ENCODE peak calls at places on chromosomes 13 and 19, in seven cellular contexts. P is tibial nerve, L is H7, O is BE2C, U is esophagus squamous epithelium, Z is cardiac muscle cell, B is adipocyte. S is an unnamed sample. For H3K36me3 and H3K27me3, the result is how much of the 10 kb centered on the place peaks cover.

GRCh38 chr13:30253830-30254229 is 53.5 kb downstream of the KATNAL1 start:
- DNase-seq in P (no peak), L (no peak), O (no peak), U (no peak), Z (no peak), B (no peak), S (no peak)

GRCh38 chr13:51158923-51159322 is 47.8 kb upstream of the C13orf42 start:
- DNase-seq in P (no peak), L (no peak), O (no peak), U (no peak), Z (peak), B (no peak), S (no peak)

GRCh38 chr19:38663957-38664502 is 16.6 kb downstream of the ACTN4 start:
- DNase-seq in P (peak), L (peak), O (no peak), U (no peak), Z (no peak), B (no peak), S (peak)

GRCh38 chr13:65468628-65469027 is 1761.5 kb downstream of the PCDH9 start:
- DNase-seq in P (no peak), L (no peak), O (no peak), U (no peak), Z (peak), B (peak), S (no peak)

GRCh38 chr13:33349996-33350826 is 64.7 kb upstream of the STARD13 start:
- DNase-seq in P (peak), L (peak), O (peak), U (no peak), Z (peak), B (peak), S (peak)

GRCh38 chr13:112444001-112444311 is 67.8 kb downstream of the SPACA7 start:
- DNase-seq in P (no peak), L (peak), O (peak), U (no peak), Z (peak), B (peak), S (peak)

GRCh38 chr13:30792257-30793000 is 57.1 kb downstream of the ALOX5AP start:
- DNase-seq in P (peak), L (peak), O (peak), U (no peak), Z (peak), B (peak), S (peak)

GRCh38 chr13:106156468-106156867 is 379.0 kb downstream of the EFNB2 start:
- DNase-seq in P (no peak), L (no peak), O (no peak), U (no peak), Z (peak), B (peak), S (no peak)

GRCh38 chr19:47381653-47382279 is 32.7 kb downstream of the DHX34 start:
- DNase-seq in P (no peak), L (no peak), O (no peak), U (no peak), Z (no peak), B (no peak), S (no peak)

GRCh38 chr13:87129602-87130300 is 541.4 kb upstream of the SLITRK5 start:
- DNase-seq in P (no peak), L (no peak), O (no peak), U (no peak), Z (peak), B (no peak), S (no peak)

GRCh38 chr13:111031531-111031961 is 83.6 kb upstream of the ARHGEF7 start:
- DNase-seq in P (no peak), L (peak), O (no peak), U (no peak), Z (peak), B (peak), S (peak)

GRCh38 chr19:18292810-18293641 is 11.6 kb upstream of the JUND start:
- DNase-seq in P (peak), L (peak), O (peak), U (no peak), Z (peak), B (peak), S (peak)

GRCh38 chr19:13796301-13797057 is 1.2 kb downstream of the ZSWIM4 start:
- DNase-seq in P (peak), L (peak), O (no peak), U (no peak), Z (peak), B (peak), S (peak)

GRCh38 chr19:40445945-40446784 is 2.0 kb upstream of the SERTAD3 start:
- DNase-seq in P (no peak), L (peak), O (no peak), U (no peak), Z (no peak), B (no peak), S (no peak)

GRCh38 chr19:17902701-17903100 is 30.1 kb upstream of the CCDC124 start:
- DNase-seq in P (no peak), L (no peak), O (no peak), U (no peak), Z (peak), B (peak), S (no peak)

GRCh38 chr13:30905932-30906383 is at the start of gene MEDAG:
- DNase-seq in P (peak), L (no peak), O (no peak), U (peak), Z (peak), B (peak), S (peak)

GRCh38 chr13:103250071-103250470 is 183.9 kb upstream of the SLC10A2 start:
- DNase-seq in P (no peak), L (no peak), O (no peak), U (no peak), Z (no peak), B (no peak), S (no peak)

GRCh38 chr19:43552198-43552450 is 19.1 kb downstream of the ZNF575 start:
- DNase-seq in P (no peak), L (no peak), O (no peak), U (no peak), Z (no peak), B (no peak), S (no peak)

GRCh38 chr19:1271528-1272422 is 2.6 kb downstream of the CIRBP start:
- DNase-seq in P (no peak), L (no peak), O (no peak), U (no peak), Z (no peak), B (no peak), S (no peak)

GRCh38 chr19:1269478-1270167 is 491 bp downstream of the CIRBP start:
- DNase-seq in P (peak), L (peak), O (peak), U (no peak), Z (peak), B (peak), S (peak)

GRCh38 chr19:1269065-1269477 is at the start of gene CIRBP:
- DNase-seq in P (peak), L (peak), O (peak), U (peak), Z (peak), B (peak), S (peak)

GRCh38 chr19:1270854-1271527 is 1.9 kb downstream of the CIRBP start:
- DNase-seq in P (no peak), L (no peak), O (no peak), U (no peak), Z (no peak), B (no peak), S (peak)

DNA sequence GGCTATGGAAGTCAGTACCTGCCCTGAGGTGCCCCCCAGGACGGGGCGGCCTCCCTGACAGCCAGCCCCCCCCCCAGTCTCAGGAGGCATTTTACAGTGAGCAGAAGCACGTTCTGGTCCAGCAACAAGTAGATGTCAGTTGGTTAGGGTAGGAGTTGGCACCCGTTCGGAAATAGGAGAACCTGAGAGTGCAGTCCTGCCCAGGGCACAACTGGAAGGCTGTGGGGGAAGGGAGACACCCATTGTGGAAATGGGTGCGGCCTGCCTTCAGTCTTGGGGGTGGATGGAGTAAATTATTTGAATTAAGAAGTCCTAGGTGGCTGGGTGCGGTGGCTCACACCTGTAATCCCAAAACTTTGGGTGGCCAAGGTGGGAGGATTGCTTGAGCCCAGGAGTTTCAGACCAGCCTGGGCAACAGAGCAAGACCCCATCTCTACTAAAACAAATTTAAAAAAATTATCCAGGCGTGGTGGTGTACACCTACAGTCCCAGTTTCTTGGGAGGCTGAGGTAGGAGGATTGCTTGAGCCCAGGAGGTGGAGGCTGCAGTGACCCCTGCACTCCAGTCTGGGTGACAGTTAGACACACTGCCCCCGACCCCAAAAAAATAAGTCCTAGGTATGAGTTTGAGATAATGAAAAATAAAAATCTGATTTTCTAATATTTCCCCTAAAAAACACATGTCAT is 1.2 kb downstream of the CIRBP start:
- DNase-seq in P (no peak), L (no peak), O (no peak), U (no peak), Z (no peak), B (peak), S (no peak)
- H3K36me3 ChIP-seq in P (under half), L (under half), O (under half), U (under half), Z (under half), B (under half), S (under half)

DNA sequence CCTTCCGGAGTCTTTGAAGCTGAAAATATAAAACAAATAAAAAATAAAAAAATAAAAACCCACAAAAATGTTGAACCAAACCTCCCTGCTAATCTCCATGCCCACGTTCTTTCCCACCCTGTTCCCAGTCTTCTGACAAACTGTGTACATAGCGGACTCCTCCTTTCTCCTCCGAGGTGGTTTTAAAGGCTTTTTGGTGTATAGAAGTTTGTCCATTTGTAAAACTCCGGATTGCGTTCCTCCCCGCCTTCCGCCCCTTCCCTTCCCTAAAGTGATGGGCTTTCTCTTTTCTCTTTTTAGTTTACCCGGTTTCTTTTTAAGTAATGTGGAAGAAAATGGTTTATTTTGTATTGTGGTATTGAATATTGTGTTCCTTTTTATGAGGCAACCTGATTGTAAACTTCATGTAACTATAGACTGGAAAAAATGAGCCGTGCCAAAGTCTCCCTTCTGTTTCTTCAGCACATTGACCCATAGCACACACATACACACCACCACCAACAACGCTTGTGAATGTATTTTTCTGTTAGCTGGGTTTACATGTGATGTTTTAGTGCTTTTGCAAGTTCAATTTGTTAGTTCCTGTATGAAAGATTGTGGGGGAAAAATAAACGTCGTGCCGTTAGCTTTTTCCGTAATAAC is 4.4 kb downstream of the ZIC2 start:
- DNase-seq in P (no peak), L (peak), O (no peak), U (no peak), Z (no peak), B (no peak), S (no peak)
- H3K27me3 ChIP-seq in P (under half), L (half or more), O (half or more), U (half or more), Z (half or more), B (half or more), S (half or more)

GRCh38 chr13:46667687-46668281 is 114.8 kb downstream of the LRCH1 start:
- DNase-seq in P (no peak), L (no peak), O (no peak), U (no peak), Z (peak), B (no peak), S (no peak)
- H3K4me3 ChIP-seq in P (peak), L (no peak), O (no peak), U (no peak), Z (no peak), B (peak), S (no peak)

DNA sequence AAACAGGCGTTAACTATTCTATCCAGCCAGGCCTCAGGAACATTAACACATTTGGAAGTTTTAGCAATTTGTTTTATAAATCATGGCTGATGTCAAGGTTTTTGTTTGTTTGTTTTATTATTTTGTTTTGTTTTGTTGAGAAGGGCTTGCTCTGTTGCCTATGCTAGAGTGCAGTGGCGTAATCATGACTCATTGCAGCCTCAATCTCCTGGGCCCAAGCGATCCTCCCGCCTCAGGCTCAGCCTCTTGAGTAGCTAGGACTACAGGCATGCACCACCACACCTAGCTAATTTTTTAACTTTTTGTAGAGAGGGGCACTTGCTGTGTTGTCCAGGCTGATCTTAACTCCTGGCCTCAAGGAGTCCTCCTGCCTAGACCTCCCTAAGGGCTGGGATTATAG is 28.3 kb downstream of the NUP58 start:
- DNase-seq in P (no peak), L (no peak), O (no peak), U (no peak), Z (peak), B (peak), S (no peak)
- H3K36me3 ChIP-seq in P (under half), L (under half), O (half or more), U (under half), Z (half or more), B (half or more), S (under half)

GRCh38 chr19:2365201-2365970 is 5.3 kb downstream of the TMPRSS9 start:
- DNase-seq in P (no peak), L (no peak), O (no peak), U (no peak), Z (no peak), B (no peak), S (no peak)
- H3K27me3 ChIP-seq in P (under half), L (under half), O (under half), U (half or more), Z (under half), B (under half), S (under half)

GRCh38 chr19:41584931-41585330 is 9.0 kb downstream of the CEACAM21 start:
- DNase-seq in P (no peak), L (no peak), O (no peak), U (no peak), Z (no peak), B (no peak), S (no peak)
- H3K4me3 ChIP-seq in P (no peak), L (no peak), O (no peak), U (no peak), Z (no peak), B (no peak), S (no peak)